ENCODE peak calls at places on chromosomes 6 and 20, in five cellular contexts. One of them, this sample, is unnamed.

GRCh38 chr6:23874985-23875384 is 251.0 kb upstream of the NRSN1 start:
- DNase-seq in mesenchymal stem cell: no peak
- DNase-seq in H9: no peak
- DNase-seq in IMR-90: no peak
- DNase-seq in neuronal stem cell: no peak
- DNase-seq in this sample: no peak

GRCh38 chr6:45436544-45437440 is 59.1 kb upstream of the SUPT3H start:
- DNase-seq in IMR-90: peak; percentile 89
- DNase-seq in H9: no peak
- DNase-seq in neuronal stem cell: no peak
- DNase-seq in mesenchymal stem cell: peak; percentile 83
- DNase-seq in this sample: peak; percentile 21

GRCh38 chr20:17859002-17859615 is 109.5 kb downstream of the SNX5 start:
- DNase-seq in H9: peak; percentile 22
- DNase-seq in neuronal stem cell: no peak
- DNase-seq in IMR-90: no peak
- DNase-seq in mesenchymal stem cell: no peak
- DNase-seq in this sample: no peak

GRCh38 chr6:134707342-134707982 is 242.4 kb downstream of the ALDH8A1 start:
- DNase-seq in H9: peak; percentile 35
- DNase-seq in mesenchymal stem cell: peak; percentile 90
- DNase-seq in IMR-90: peak; percentile 66
- DNase-seq in neuronal stem cell: peak; percentile 36
- DNase-seq in this sample: peak; percentile 94

GRCh38 chr20:45329497-45330319 is 18.5 kb downstream of the SDC4 start:
- DNase-seq in mesenchymal stem cell: no peak
- DNase-seq in H9: no peak
- DNase-seq in IMR-90: no peak
- DNase-seq in neuronal stem cell: no peak
- DNase-seq in this sample: no peak

GRCh38 chr6:142386657-142387056 is 84.8 kb downstream of the ADGRG6 start:
- DNase-seq in mesenchymal stem cell: no peak
- DNase-seq in neuronal stem cell: no peak
- DNase-seq in IMR-90: no peak
- DNase-seq in H9: no peak
- DNase-seq in this sample: no peak

GRCh38 chr6:61886608-61887259 is 399.3 kb downstream of the KHDRBS2 start:
- DNase-seq in mesenchymal stem cell: peak; percentile 48
- DNase-seq in neuronal stem cell: no peak
- DNase-seq in H9: no peak
- DNase-seq in IMR-90: no peak
- DNase-seq in this sample: no peak

GRCh38 chr6:97292671-97293070 is 9.7 kb upstream of the MMS22L start:
- DNase-seq in H9: no peak
- DNase-seq in mesenchymal stem cell: peak; percentile 85
- DNase-seq in neuronal stem cell: no peak
- DNase-seq in IMR-90: peak; percentile 87
- DNase-seq in this sample: no peak

GRCh38 chr20:15628954-15629353 is 944.3 kb downstream of the KIF16B start:
- DNase-seq in H9: no peak
- DNase-seq in mesenchymal stem cell: no peak
- DNase-seq in IMR-90: no peak
- DNase-seq in neuronal stem cell: no peak
- DNase-seq in this sample: no peak

GRCh38 chr20:63896136-63896890 is 1.4 kb downstream of the DNAJC5 start:
- DNase-seq in mesenchymal stem cell: peak; percentile 54
- DNase-seq in H9: no peak
- DNase-seq in IMR-90: peak; percentile 46
- DNase-seq in neuronal stem cell: no peak
- DNase-seq in this sample: peak; percentile 57

GRCh38 chr6:16248271-16248670 is 9.9 kb downstream of the GMPR start:
- DNase-seq in mesenchymal stem cell: no peak
- DNase-seq in neuronal stem cell: no peak
- DNase-seq in IMR-90: no peak
- DNase-seq in H9: no peak
- DNase-seq in this sample: no peak

GRCh38 chr6:135880066-135880972 is 28.8 kb downstream of the PDE7B start:
- DNase-seq in mesenchymal stem cell: peak; percentile 87
- DNase-seq in H9: no peak
- DNase-seq in neuronal stem cell: no peak
- DNase-seq in IMR-90: peak; percentile 76
- DNase-seq in this sample: no peak

GRCh38 chr6:154314084-154314483 is 42.5 kb downstream of the IPCEF1 start:
- DNase-seq in mesenchymal stem cell: no peak
- DNase-seq in IMR-90: no peak
- DNase-seq in H9: no peak
- DNase-seq in neuronal stem cell: no peak
- DNase-seq in this sample: no peak

GRCh38 chr20:1472556-1473243 is 6.1 kb upstream of the NSFL1C start:
- DNase-seq in H9: no peak
- DNase-seq in neuronal stem cell: no peak
- DNase-seq in mesenchymal stem cell: no peak
- DNase-seq in IMR-90: no peak
- DNase-seq in this sample: no peak

GRCh38 chr6:13517116-13517515 is 29.7 kb upstream of the GFOD1 start:
- DNase-seq in IMR-90: peak; percentile 8
- DNase-seq in neuronal stem cell: no peak
- DNase-seq in mesenchymal stem cell: no peak
- DNase-seq in H9: no peak
- DNase-seq in this sample: peak; percentile 41

GRCh38 chr6:20582586-20583446 is 48.6 kb downstream of the CDKAL1 start:
- DNase-seq in H9: no peak
- DNase-seq in IMR-90: no peak
- DNase-seq in neuronal stem cell: no peak
- DNase-seq in mesenchymal stem cell: no peak
- DNase-seq in this sample: no peak

GRCh38 chr20:9646375-9646774 is 132.0 kb downstream of the LAMP5 start:
- DNase-seq in IMR-90: no peak
- DNase-seq in H9: no peak
- DNase-seq in mesenchymal stem cell: no peak
- DNase-seq in neuronal stem cell: no peak
- DNase-seq in this sample: no peak

GRCh38 chr6:40398810-40399477 is 188.2 kb downstream of the LRFN2 start:
- DNase-seq in H9: peak; percentile 71
- DNase-seq in mesenchymal stem cell: no peak
- DNase-seq in IMR-90: no peak
- DNase-seq in neuronal stem cell: no peak
- DNase-seq in this sample: no peak

GRCh38 chr6:134740473-134741192 is 209.3 kb downstream of the ALDH8A1 start:
- DNase-seq in neuronal stem cell: no peak
- DNase-seq in IMR-90: peak; percentile 60
- DNase-seq in H9: no peak
- DNase-seq in mesenchymal stem cell: peak; percentile 33
- DNase-seq in this sample: no peak

GRCh38 chr20:47316776-47317126 is 39.7 kb downstream of the ZMYND8 start:
- DNase-seq in IMR-90: no peak
- DNase-seq in mesenchymal stem cell: no peak
- DNase-seq in neuronal stem cell: no peak
- DNase-seq in H9: no peak
- DNase-seq in this sample: no peak

GRCh38 chr6:150142657-150143501 is at the start of gene PPP1R14C:
- DNase-seq in neuronal stem cell: peak; percentile 58
- DNase-seq in IMR-90: no peak
- DNase-seq in mesenchymal stem cell: no peak
- DNase-seq in H9: peak; percentile 68
- DNase-seq in this sample: peak; percentile 27

GRCh38 chr20:63626424-63627128 is at the start of gene GMEB2:
- DNase-seq in IMR-90: no peak
- DNase-seq in mesenchymal stem cell: no peak
- DNase-seq in H9: peak; percentile 76
- DNase-seq in neuronal stem cell: no peak
- DNase-seq in this sample: peak; percentile 56

GRCh38 chr6:44416103-44416502 is 28.6 kb downstream of the CDC5L start:
- DNase-seq in neuronal stem cell: no peak
- DNase-seq in mesenchymal stem cell: peak; percentile 68
- DNase-seq in IMR-90: peak; percentile 58
- DNase-seq in H9: no peak
- DNase-seq in this sample: no peak

GRCh38 chr6:37559501-37559900 is 59.8 kb upstream of the CCDC167 start:
- DNase-seq in H9: no peak
- DNase-seq in neuronal stem cell: no peak
- DNase-seq in mesenchymal stem cell: no peak
- DNase-seq in IMR-90: no peak
- DNase-seq in this sample: no peak

GRCh38 chr6:126040826-126041225 is 54.5 kb downstream of the TRMT11 start:
- DNase-seq in IMR-90: peak; percentile 78
- DNase-seq in mesenchymal stem cell: peak; percentile 72
- DNase-seq in H9: no peak
- DNase-seq in neuronal stem cell: no peak
- DNase-seq in this sample: no peak

GRCh38 chr20:23336476-23336875 is 14.1 kb upstream of the NXT1 start:
- DNase-seq in IMR-90: no peak
- DNase-seq in mesenchymal stem cell: no peak
- DNase-seq in neuronal stem cell: no peak
- DNase-seq in H9: no peak
- DNase-seq in this sample: no peak

GRCh38 chr6:129112591-129112990 is 229.7 kb downstream of the LAMA2 start:
- DNase-seq in mesenchymal stem cell: no peak
- DNase-seq in neuronal stem cell: no peak
- DNase-seq in H9: no peak
- DNase-seq in IMR-90: no peak
- DNase-seq in this sample: no peak

GRCh38 chr6:88725111-88725711 is 238.2 kb downstream of the RNGTT start:
- DNase-seq in neuronal stem cell: no peak
- DNase-seq in IMR-90: peak; percentile 74
- DNase-seq in mesenchymal stem cell: peak; percentile 76
- DNase-seq in H9: peak; percentile 84
- DNase-seq in this sample: peak; percentile 16

GRCh38 chr20:38402089-38402488 is 33.0 kb downstream of the SNHG17 start:
- DNase-seq in neuronal stem cell: no peak
- DNase-seq in mesenchymal stem cell: no peak
- DNase-seq in IMR-90: no peak
- DNase-seq in H9: no peak
- DNase-seq in this sample: no peak

GRCh38 chr20:21237956-21238355 is 65.2 kb upstream of the XRN2 start:
- DNase-seq in H9: no peak
- DNase-seq in neuronal stem cell: no peak
- DNase-seq in mesenchymal stem cell: no peak
- DNase-seq in IMR-90: peak; percentile 27
- DNase-seq in this sample: no peak

GRCh38 chr6:156028310-156029131 is 572.9 kb upstream of the NOX3 start:
- DNase-seq in neuronal stem cell: no peak
- DNase-seq in H9: no peak
- DNase-seq in IMR-90: no peak
- DNase-seq in mesenchymal stem cell: peak; percentile 52
- DNase-seq in this sample: no peak

GRCh38 chr20:38125157-38126056 is 39.7 kb downstream of the TGM2 start:
- DNase-seq in H9: no peak
- DNase-seq in neuronal stem cell: no peak
- DNase-seq in mesenchymal stem cell: no peak
- DNase-seq in IMR-90: peak; percentile 58
- DNase-seq in this sample: no peak

GRCh38 chr20:60461993-60462392 is 503.8 kb downstream of the CDH26 start:
- DNase-seq in IMR-90: no peak
- DNase-seq in H9: no peak
- DNase-seq in neuronal stem cell: no peak
- DNase-seq in mesenchymal stem cell: no peak
- DNase-seq in this sample: no peak

GRCh38 chr20:63735859-63736718 is at the start of gene LIME1:
- DNase-seq in neuronal stem cell: no peak
- DNase-seq in H9: peak; percentile 33
- DNase-seq in IMR-90: no peak
- DNase-seq in mesenchymal stem cell: no peak
- DNase-seq in this sample: no peak

GRCh38 chr6:12602951-12603710 is 113.4 kb upstream of the PHACTR1 start:
- DNase-seq in neuronal stem cell: no peak
- DNase-seq in mesenchymal stem cell: peak; percentile 63
- DNase-seq in H9: no peak
- DNase-seq in IMR-90: peak; percentile 77
- DNase-seq in this sample: peak; percentile 11

DNA sequence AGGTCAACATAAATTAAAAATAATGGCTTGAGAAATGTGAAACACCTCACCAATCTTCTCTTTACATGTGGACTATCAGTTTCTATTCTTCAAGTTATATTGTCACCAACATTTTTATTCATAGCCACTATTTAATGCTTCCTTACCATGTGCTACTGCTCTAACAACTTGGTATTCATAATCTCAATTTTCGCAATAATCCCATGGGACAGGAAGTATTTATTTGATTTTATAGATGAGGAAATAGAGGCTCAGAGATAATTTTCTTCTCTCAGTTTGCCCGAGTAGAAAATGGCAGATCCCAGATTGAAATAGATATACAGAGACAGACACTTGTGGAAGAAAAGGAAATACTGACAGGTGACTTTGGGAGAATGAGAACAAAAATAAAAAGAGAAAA is 66.6 kb downstream of the FAM83B start:
- DNase-seq in H9: no peak
- DNase-seq in neuronal stem cell: no peak
- DNase-seq in IMR-90: no peak
- DNase-seq in mesenchymal stem cell: no peak
- DNase-seq in this sample: no peak
- H2BK5ac ChIP-seq in H9: no peak overlapping the region
- H2BK5ac ChIP-seq in neuronal stem cell: no peak overlapping the region
- H2BK5ac ChIP-seq in IMR-90: no peak overlapping the region
- H2BK5ac ChIP-seq in mesenchymal stem cell: no peak overlapping the region
- H2BK5ac ChIP-seq in this sample: no peak overlapping the region

GRCh38 chr6:143698759-143699750 is 21.3 kb downstream of the PHACTR2 start:
- DNase-seq in H9: peak; percentile 63
- DNase-seq in mesenchymal stem cell: no peak
- DNase-seq in neuronal stem cell: no peak
- DNase-seq in IMR-90: no peak
- DNase-seq in this sample: no peak

GRCh38 chr6:143696327-143697000 is 18.7 kb downstream of the PHACTR2 start:
- DNase-seq in neuronal stem cell: no peak
- DNase-seq in IMR-90: peak; percentile 68
- DNase-seq in H9: no peak
- DNase-seq in mesenchymal stem cell: peak; percentile 63
- DNase-seq in this sample: no peak

GRCh38 chr6:143695106-143696059 is 17.6 kb downstream of the PHACTR2 start:
- DNase-seq in IMR-90: no peak
- DNase-seq in mesenchymal stem cell: no peak
- DNase-seq in H9: no peak
- DNase-seq in neuronal stem cell: no peak
- DNase-seq in this sample: no peak

GRCh38 chr6:143698329-143698728 is 20.6 kb downstream of the PHACTR2 start:
- DNase-seq in H9: no peak
- DNase-seq in IMR-90: no peak
- DNase-seq in neuronal stem cell: no peak
- DNase-seq in mesenchymal stem cell: no peak
- DNase-seq in this sample: no peak

GRCh38 chr6:143697401-143697800 is 19.6 kb downstream of the PHACTR2 start:
- DNase-seq in H9: no peak
- DNase-seq in mesenchymal stem cell: no peak
- DNase-seq in IMR-90: no peak
- DNase-seq in neuronal stem cell: no peak
- DNase-seq in this sample: no peak
- H3K4me2 ChIP-seq in H9: no peak overlapping the region
- H3K4me2 ChIP-seq in mesenchymal stem cell: no peak overlapping the region
- H3K4me2 ChIP-seq in IMR-90: no peak overlapping the region
- H3K4me2 ChIP-seq in neuronal stem cell: no peak overlapping the region
- H3K4me2 ChIP-seq in this sample: no peak overlapping the region

GRCh38 chr6:158835616-158836221 is 16.6 kb upstream of the EZR start:
- DNase-seq in neuronal stem cell: no peak
- DNase-seq in mesenchymal stem cell: no peak
- DNase-seq in IMR-90: peak; percentile 30
- DNase-seq in H9: peak; percentile 79
- DNase-seq in this sample: peak; percentile 94
- H4K8ac ChIP-seq in neuronal stem cell: no peak overlapping the region
- H4K8ac ChIP-seq in mesenchymal stem cell: no peak overlapping the region
- H4K8ac ChIP-seq in IMR-90: no peak overlapping the region
- H4K8ac ChIP-seq in H9: no peak overlapping the region
- H4K8ac ChIP-seq in this sample: peak overlapping the region; percentile 2

GRCh38 chr20:35277531-35278395 is at the start of gene MMP24OS:
- DNase-seq in H9: peak; percentile 94
- DNase-seq in mesenchymal stem cell: peak; percentile 91
- DNase-seq in neuronal stem cell: peak; percentile 85
- DNase-seq in IMR-90: peak; percentile 82
- DNase-seq in this sample: peak; percentile 95
- H2BK5ac ChIP-seq in H9: no peak within 1 kb of the TSS
- H2BK5ac ChIP-seq in mesenchymal stem cell: peak within 1 kb of the TSS; percentile 37
- H2BK5ac ChIP-seq in neuronal stem cell: no peak within 1 kb of the TSS
- H2BK5ac ChIP-seq in IMR-90: peak within 1 kb of the TSS; percentile 83
- H2BK5ac ChIP-seq in this sample: peak within 1 kb of the TSS; percentile 90